ENCODE peak calls at places on chromosomes 2 and 18, in eight cellular contexts. B is left ventricle myocardium inferior, K is activated B cell treated with CpG ODN at 0.5 μM for 24 hours, T is SK-N-SH, V is neural progenitor cell, Q is B cell, A is transverse colon, L is AG10803. R is an unnamed sample.

GRCh38 chr2:104521247-104521646 is 332.7 kb upstream of the POU3F3 start:
- DNase-seq in B (no peak), K (no peak), T (peak), V (peak), Q (no peak), A (no peak), L (no peak), R (no peak)

GRCh38 chr2:202529389-202529788 is 105.4 kb upstream of the FAM117B start:
- DNase-seq in B (no peak), K (no peak), T (no peak), V (no peak), Q (no peak), A (no peak), L (peak), R (no peak)

GRCh38 chr18:73318732-73319479 is 451.1 kb upstream of the NETO1 start:
- DNase-seq in B (peak), K (no peak), T (no peak), V (no peak), Q (no peak), A (no peak), L (peak), R (no peak)

GRCh38 chr2:98601532-98602132 is 6.7 kb downstream of the COA5 start:
- DNase-seq in B (no peak), K (no peak), T (peak), V (peak), Q (no peak), A (no peak), L (peak), R (no peak)

GRCh38 chr2:3692375-3692774 is 11.0 kb upstream of the DCDC2C start:
- DNase-seq in B (no peak), K (no peak), T (peak), V (peak), Q (no peak), A (no peak), L (no peak), R (no peak)

GRCh38 chr2:29314816-29315571 is 199.8 kb downstream of the CLIP4 start:
- DNase-seq in B (no peak), K (no peak), T (no peak), V (peak), Q (peak), A (peak), L (peak), R (peak)

GRCh38 chr2:237304763-237305514 is 109.0 kb downstream of the COL6A3 start:
- DNase-seq in B (no peak), K (no peak), T (no peak), V (no peak), Q (no peak), A (no peak), L (peak), R (no peak)

GRCh38 chr2:193847140-193847539 is 1652.4 kb upstream of the TMEFF2 start:
- DNase-seq in B (no peak), K (no peak), T (no peak), V (no peak), Q (no peak), A (no peak), L (peak), R (no peak)

GRCh38 chr18:25223899-25224607 is 127.9 kb downstream of the ZNF521 start:
- DNase-seq in B (no peak), K (no peak), T (no peak), V (no peak), Q (no peak), A (no peak), L (no peak), R (no peak)

GRCh38 chr2:111919794-111920608 is 21.6 kb downstream of the MERTK start:
- DNase-seq in B (peak), K (no peak), T (no peak), V (no peak), Q (no peak), A (peak), L (no peak), R (no peak)

GRCh38 chr2:219515874-219516629 is 1.8 kb downstream of the ASIC4 start:
- DNase-seq in B (no peak), K (no peak), T (no peak), V (no peak), Q (no peak), A (no peak), L (no peak), R (no peak)

GRCh38 chr2:85733121-85733960 is 20.4 kb upstream of the ATOH8 start:
- DNase-seq in B (no peak), K (no peak), T (no peak), V (no peak), Q (no peak), A (no peak), L (peak), R (no peak)

GRCh38 chr2:208608436-208608835 is 201.8 kb downstream of the PTH2R start:
- DNase-seq in B (no peak), K (no peak), T (no peak), V (no peak), Q (no peak), A (no peak), L (no peak), R (no peak)

GRCh38 chr2:99975386-99975785 is 167.0 kb downstream of the AFF3 start:
- DNase-seq in B (no peak), K (no peak), T (no peak), V (no peak), Q (no peak), A (no peak), L (peak), R (no peak)

GRCh38 chr18:51020536-51020935 is 9.5 kb upstream of the SMAD4 start:
- DNase-seq in B (no peak), K (no peak), T (no peak), V (no peak), Q (no peak), A (no peak), L (no peak), R (no peak)

GRCh38 chr2:65056215-65056989 is at the start of gene CEP68:
- DNase-seq in B (peak), K (peak), T (peak), V (peak), Q (peak), A (peak), L (peak), R (peak)

GRCh38 chr18:3852321-3852720 is 402.3 kb downstream of the TGIF1 start:
- DNase-seq in B (no peak), K (no peak), T (no peak), V (no peak), Q (no peak), A (no peak), L (no peak), R (no peak)
- TF ChIP-seq CTCF in B (peak), K (no peak), T (no peak), V (peak), Q (no peak), A (no peak), L (no peak), R (no peak)

GRCh38 chr2:30503007-30503691 is 56.1 kb downstream of the LCLAT1 start:
- DNase-seq in B (no peak), K (no peak), T (no peak), V (no peak), Q (no peak), A (no peak), L (peak), R (no peak)
- TF ChIP-seq CTCF in B (peak), K (no peak), T (peak), V (peak), Q (peak), A (no peak), L (no peak), R (peak)

GRCh38 chr2:37832590-37833197 is 92.4 kb upstream of the RMDN2 start:
- DNase-seq in B (peak), K (peak), T (peak), V (peak), Q (peak), A (peak), L (peak), R (peak)
- TF ChIP-seq CTCF in B (peak), K (peak), T (peak), V (peak), Q (peak), A (peak), L (peak), R (peak)

GRCh38 chr2:120898496-120898895 is 162.8 kb downstream of the GLI2 start:
- DNase-seq in B (no peak), K (no peak), T (no peak), V (no peak), Q (no peak), A (no peak), L (no peak), R (no peak)
- TF ChIP-seq CTCF in B (no peak), K (no peak), T (no peak), V (no peak), Q (no peak), A (no peak), L (no peak), R (no peak)

GRCh38 chr2:120669121-120669952 is 66.3 kb upstream of the GLI2 start:
- DNase-seq in B (no peak), K (no peak), T (peak), V (peak), Q (no peak), A (no peak), L (peak), R (no peak)
- TF ChIP-seq CTCF in B (peak), K (no peak), T (no peak), V (peak), Q (no peak), A (no peak), L (peak), R (no peak)

GRCh38 chr2:113084249-113085000 is 16.7 kb downstream of the IL1F10 start:
- DNase-seq in B (no peak), K (no peak), T (no peak), V (no peak), Q (no peak), A (no peak), L (no peak), R (no peak)
- TF ChIP-seq CTCF in B (peak), K (no peak), T (peak), V (peak), Q (peak), A (peak), L (peak), R (peak)